ENCODE peak calls at places on chromosomes 7 and 10, in five cellular contexts. One of them, this sample, is unnamed. For H3K4me1, the result is how much of the 10 kb centered on the place peaks cover.

GRCh38 chr7:106056513-106057203 is 55.5 kb downstream of the SYPL1 start:
- DNase-seq in HCT116: peak
- DNase-seq in stomach: peak
- DNase-seq in left ventricle myocardium inferior: peak
- DNase-seq in PC-3: peak
- DNase-seq in this sample: peak

GRCh38 chr7:71236488-71237179 is 104.7 kb downstream of the GALNT17 start:
- DNase-seq in PC-3: no peak
- DNase-seq in left ventricle myocardium inferior: no peak
- DNase-seq in HCT116: no peak
- DNase-seq in stomach: no peak
- DNase-seq in this sample: no peak

GRCh38 chr7:90596745-90597526 is 815 bp downstream of the CDK14 start:
- DNase-seq in stomach: no peak
- DNase-seq in left ventricle myocardium inferior: no peak
- DNase-seq in HCT116: no peak
- DNase-seq in PC-3: peak
- DNase-seq in this sample: peak

GRCh38 chr10:65377687-65378086 is 1548.1 kb upstream of the LRRTM3 start:
- DNase-seq in PC-3: peak
- DNase-seq in left ventricle myocardium inferior: no peak
- DNase-seq in stomach: no peak
- DNase-seq in HCT116: no peak
- DNase-seq in this sample: no peak

GRCh38 chr10:133346413-133346812 is 760 bp upstream of the PRAP1 start:
- DNase-seq in left ventricle myocardium inferior: no peak
- DNase-seq in stomach: no peak
- DNase-seq in PC-3: no peak
- DNase-seq in HCT116: no peak
- DNase-seq in this sample: no peak

GRCh38 chr7:108000875-108001758 is 1.8 kb downstream of the LAMB1 start:
- DNase-seq in HCT116: no peak
- DNase-seq in PC-3: peak
- DNase-seq in left ventricle myocardium inferior: peak
- DNase-seq in stomach: peak
- DNase-seq in this sample: peak

GRCh38 chr10:129790710-129791446 is 173.2 kb downstream of the EBF3 start:
- DNase-seq in PC-3: no peak
- DNase-seq in left ventricle myocardium inferior: no peak
- DNase-seq in HCT116: no peak
- DNase-seq in stomach: no peak
- DNase-seq in this sample: no peak

GRCh38 chr7:33040803-33041516 is 21.6 kb downstream of the NT5C3A start:
- DNase-seq in left ventricle myocardium inferior: no peak
- DNase-seq in HCT116: no peak
- DNase-seq in stomach: peak
- DNase-seq in PC-3: peak
- DNase-seq in this sample: no peak

GRCh38 chr7:44431091-44431608 is 59.3 kb downstream of the NUDCD3 start:
- DNase-seq in stomach: no peak
- DNase-seq in left ventricle myocardium inferior: no peak
- DNase-seq in PC-3: peak
- DNase-seq in HCT116: no peak
- DNase-seq in this sample: no peak

GRCh38 chr7:9645756-9646155 is 1212.3 kb downstream of the NXPH1 start:
- DNase-seq in stomach: no peak
- DNase-seq in PC-3: no peak
- DNase-seq in left ventricle myocardium inferior: no peak
- DNase-seq in HCT116: no peak
- DNase-seq in this sample: no peak

GRCh38 chr10:133242611-133243356 is 5.1 kb downstream of the VENTX start:
- DNase-seq in left ventricle myocardium inferior: no peak
- DNase-seq in PC-3: no peak
- DNase-seq in stomach: no peak
- DNase-seq in HCT116: no peak
- DNase-seq in this sample: no peak

GRCh38 chr7:149716932-149717307 is 56.5 kb downstream of the ZNF467 start:
- DNase-seq in stomach: no peak
- DNase-seq in PC-3: no peak
- DNase-seq in HCT116: no peak
- DNase-seq in left ventricle myocardium inferior: no peak
- DNase-seq in this sample: peak

GRCh38 chr10:70761031-70761601 is 24.1 kb downstream of the TBATA start:
- DNase-seq in HCT116: no peak
- DNase-seq in left ventricle myocardium inferior: no peak
- DNase-seq in PC-3: peak
- DNase-seq in stomach: no peak
- DNase-seq in this sample: no peak

GRCh38 chr10:24556137-24556536 is 167.6 kb downstream of the ARHGAP21 start:
- DNase-seq in stomach: no peak
- DNase-seq in PC-3: no peak
- DNase-seq in left ventricle myocardium inferior: no peak
- DNase-seq in HCT116: no peak
- DNase-seq in this sample: no peak

GRCh38 chr7:93205046-93205445 is 21.2 kb downstream of the HEPACAM2 start:
- DNase-seq in PC-3: peak
- DNase-seq in left ventricle myocardium inferior: no peak
- DNase-seq in stomach: no peak
- DNase-seq in HCT116: no peak
- DNase-seq in this sample: no peak

GRCh38 chr7:121126801-121127534 is 138.5 kb downstream of the CPED1 start:
- DNase-seq in stomach: no peak
- DNase-seq in PC-3: peak
- DNase-seq in left ventricle myocardium inferior: no peak
- DNase-seq in HCT116: peak
- DNase-seq in this sample: no peak

GRCh38 chr7:74482629-74483401 is 29.1 kb downstream of the GTF2IRD1 start:
- DNase-seq in PC-3: no peak
- DNase-seq in stomach: no peak
- DNase-seq in left ventricle myocardium inferior: no peak
- DNase-seq in HCT116: peak
- DNase-seq in this sample: peak

GRCh38 chr7:100369105-100369504 is 4.2 kb upstream of the PILRA start:
- DNase-seq in stomach: peak
- DNase-seq in HCT116: no peak
- DNase-seq in PC-3: no peak
- DNase-seq in left ventricle myocardium inferior: peak
- DNase-seq in this sample: no peak

GRCh38 chr7:100364480-100364879 is 6.6 kb downstream of the PILRB start:
- DNase-seq in left ventricle myocardium inferior: no peak
- DNase-seq in stomach: no peak
- DNase-seq in PC-3: no peak
- DNase-seq in HCT116: no peak
- DNase-seq in this sample: no peak

GRCh38 chr7:100366411-100367250 is 6.7 kb upstream of the PILRA start:
- DNase-seq in PC-3: no peak
- DNase-seq in stomach: no peak
- DNase-seq in HCT116: no peak
- DNase-seq in left ventricle myocardium inferior: no peak
- DNase-seq in this sample: no peak

GRCh38 chr7:100367676-100368613 is 5.3 kb upstream of the PILRA start:
- DNase-seq in HCT116: no peak
- DNase-seq in left ventricle myocardium inferior: no peak
- DNase-seq in PC-3: no peak
- DNase-seq in stomach: no peak
- DNase-seq in this sample: no peak

DNA sequence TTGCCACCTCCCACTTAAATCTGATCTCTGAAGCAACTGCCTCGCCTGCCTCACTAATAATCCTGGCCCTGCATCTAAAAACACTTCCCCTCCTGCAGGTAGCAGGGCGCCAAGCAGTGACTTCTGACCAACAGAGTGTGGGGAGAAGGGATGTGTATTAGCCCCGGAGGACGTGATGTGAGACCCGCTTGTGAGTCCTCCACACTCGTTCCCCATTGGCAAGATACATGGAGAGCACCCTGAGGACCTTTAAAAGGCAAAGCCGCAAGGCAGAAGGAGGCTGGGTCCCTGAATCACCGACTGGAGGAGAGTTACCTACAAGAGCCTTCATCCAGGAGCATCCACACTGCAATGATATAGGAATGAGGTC is 6.1 kb upstream of the PILRA start:
- DNase-seq in stomach: no peak
- DNase-seq in PC-3: no peak
- DNase-seq in left ventricle myocardium inferior: no peak
- DNase-seq in HCT116: no peak
- DNase-seq in this sample: no peak
- H3K27ac ChIP-seq in stomach: peak
- H3K27ac ChIP-seq in PC-3: no peak
- H3K27ac ChIP-seq in left ventricle myocardium inferior: no peak
- H3K27ac ChIP-seq in HCT116: no peak
- H3K27ac ChIP-seq in this sample: no peak

DNA sequence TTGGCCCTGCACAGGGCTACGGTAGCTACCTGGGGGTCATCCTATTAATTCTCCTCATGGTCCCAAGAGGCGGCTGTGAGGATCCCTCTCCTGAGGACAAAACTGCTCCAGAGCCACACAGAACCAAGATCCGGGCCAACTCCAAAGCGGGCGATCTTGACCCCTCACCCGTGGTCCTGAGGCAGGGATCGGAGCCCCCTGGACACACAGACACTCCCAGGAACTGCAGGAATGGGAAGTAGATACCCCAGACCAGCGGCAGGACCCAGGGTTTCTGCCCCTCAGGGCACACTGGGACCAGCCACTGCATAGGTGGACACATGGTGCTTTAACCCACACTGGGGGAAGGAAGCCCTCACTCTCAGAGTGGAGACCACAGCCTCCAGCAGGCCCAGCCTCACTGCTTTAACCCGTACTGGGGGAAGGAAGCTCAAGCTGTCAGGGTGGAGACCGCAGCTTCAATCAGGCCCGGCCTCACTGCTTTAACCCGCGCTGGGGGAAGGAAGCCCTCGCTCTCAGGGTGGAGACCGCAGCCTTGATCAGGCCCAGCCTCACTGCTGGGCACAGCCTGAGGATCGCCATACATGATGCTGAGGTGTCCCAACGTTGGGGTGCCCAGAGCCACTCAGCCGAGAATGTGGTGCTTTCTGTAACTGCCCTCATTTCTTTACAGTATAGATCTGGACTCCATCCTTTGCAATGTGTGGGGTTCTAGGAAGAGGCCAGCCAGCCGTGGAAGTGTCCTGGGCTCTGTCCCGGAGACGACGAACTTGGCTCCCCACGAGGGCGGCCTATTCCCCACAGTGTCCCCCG is 60.1 kb downstream of the DIP2C start:
- DNase-seq in stomach: no peak
- DNase-seq in PC-3: no peak
- DNase-seq in left ventricle myocardium inferior: no peak
- DNase-seq in HCT116: no peak
- DNase-seq in this sample: no peak
- H3K4me1 ChIP-seq in stomach: under half
- H3K4me1 ChIP-seq in PC-3: under half
- H3K4me1 ChIP-seq in left ventricle myocardium inferior: half or more
- H3K4me1 ChIP-seq in HCT116: under half
- H3K4me1 ChIP-seq in this sample: under half

DNA sequence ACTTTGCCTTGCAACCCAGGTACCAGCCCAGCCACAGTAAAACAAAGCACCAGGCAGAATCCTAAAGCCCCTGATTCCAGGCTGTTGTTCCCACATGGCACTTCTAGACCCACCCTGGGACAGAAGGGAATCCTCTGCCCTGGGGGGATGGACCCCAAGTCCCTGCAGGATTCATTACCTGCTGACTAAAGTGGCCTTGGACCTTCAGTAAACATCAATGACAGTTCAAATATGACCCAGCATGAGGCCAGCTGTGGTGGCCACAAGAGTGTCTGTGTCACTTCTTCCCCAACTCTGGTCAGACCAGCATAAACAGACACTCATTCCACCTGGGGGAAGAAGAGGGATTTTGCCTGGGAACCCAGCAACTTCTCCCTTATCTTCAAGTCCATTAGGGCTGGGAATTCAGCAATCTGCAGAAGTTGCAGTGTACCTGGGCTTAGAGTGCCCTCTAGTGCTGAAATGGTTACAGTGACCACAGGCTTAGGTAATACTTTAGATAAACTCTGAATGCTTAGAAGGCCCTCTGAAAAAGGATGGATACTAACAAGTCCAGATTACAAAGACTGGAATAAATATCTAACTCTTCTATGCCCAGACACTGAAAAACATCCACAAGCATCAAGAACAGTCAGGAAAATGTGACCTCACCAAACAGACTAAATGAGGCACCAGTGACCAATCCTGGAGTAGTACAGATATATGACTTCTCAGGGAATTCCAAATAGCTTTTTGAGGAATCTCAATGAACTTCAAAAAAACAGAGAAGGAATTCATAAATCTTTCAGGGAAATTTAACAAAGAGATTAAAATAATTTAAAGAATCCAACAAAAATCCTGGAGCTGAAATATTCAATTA is 108.5 kb upstream of the TMEM168 start:
- DNase-seq in HCT116: peak
- DNase-seq in stomach: peak
- DNase-seq in PC-3: peak
- DNase-seq in left ventricle myocardium inferior: no peak
- DNase-seq in this sample: peak
- H3K27ac ChIP-seq in HCT116: no peak
- H3K27ac ChIP-seq in stomach: no peak
- H3K27ac ChIP-seq in PC-3: no peak
- H3K27ac ChIP-seq in left ventricle myocardium inferior: no peak
- H3K27ac ChIP-seq in this sample: no peak

GRCh38 chr10:101224060-101224909 is 5.0 kb downstream of the LBX1 start:
- DNase-seq in PC-3: no peak
- DNase-seq in HCT116: no peak
- DNase-seq in stomach: no peak
- DNase-seq in left ventricle myocardium inferior: no peak
- DNase-seq in this sample: no peak

GRCh38 chr10:101223274-101224059 is 5.8 kb downstream of the LBX1 start:
- DNase-seq in stomach: no peak
- DNase-seq in PC-3: no peak
- DNase-seq in HCT116: no peak
- DNase-seq in left ventricle myocardium inferior: no peak
- DNase-seq in this sample: no peak

GRCh38 chr10:101222247-101222531 is 7.1 kb downstream of the LBX1 start:
- DNase-seq in PC-3: no peak
- DNase-seq in left ventricle myocardium inferior: no peak
- DNase-seq in HCT116: no peak
- DNase-seq in stomach: no peak
- DNase-seq in this sample: no peak

GRCh38 chr10:101221479-101222246 is 7.6 kb downstream of the LBX1 start:
- DNase-seq in HCT116: no peak
- DNase-seq in left ventricle myocardium inferior: no peak
- DNase-seq in PC-3: no peak
- DNase-seq in stomach: no peak
- DNase-seq in this sample: no peak

DNA sequence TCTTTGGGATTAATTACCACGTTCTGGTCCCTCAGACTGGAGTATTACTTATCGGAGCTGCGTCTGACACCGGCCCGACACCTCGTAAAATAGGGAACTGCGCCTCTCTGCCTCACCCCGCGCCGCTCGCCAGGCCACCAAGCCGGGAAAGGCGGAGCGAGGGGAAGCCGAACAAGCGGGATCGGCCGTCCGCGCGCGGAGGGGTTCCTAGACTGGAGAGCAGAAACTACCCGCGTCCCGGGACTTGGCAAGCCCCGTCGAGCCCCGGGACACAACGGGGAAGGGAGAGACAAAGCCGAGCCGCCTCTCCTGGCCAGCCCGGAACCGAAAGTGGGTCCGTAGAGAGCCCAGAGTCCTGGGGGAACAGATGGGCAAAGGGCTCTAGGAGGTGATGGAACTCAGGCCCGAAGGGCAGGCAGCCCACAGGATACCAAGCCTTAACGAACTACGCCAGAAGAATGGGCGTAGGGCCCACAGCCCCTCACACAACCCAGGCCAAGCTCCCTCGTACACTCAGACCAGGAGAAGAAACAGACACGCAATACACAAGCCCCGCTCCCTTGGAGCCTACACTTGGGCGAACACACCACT is 6.5 kb downstream of the LBX1 start:
- DNase-seq in left ventricle myocardium inferior: no peak
- DNase-seq in HCT116: no peak
- DNase-seq in stomach: no peak
- DNase-seq in PC-3: no peak
- DNase-seq in this sample: no peak
- H3K4me1 ChIP-seq in left ventricle myocardium inferior: half or more
- H3K4me1 ChIP-seq in HCT116: under half
- H3K4me1 ChIP-seq in stomach: half or more
- H3K4me1 ChIP-seq in PC-3: under half
- H3K4me1 ChIP-seq in this sample: under half